ENCODE peak calls at places on chromosomes 12 and 14, in four cellular contexts. V is body of pancreas, C is upper lobe of right lung, E is BE2C. J is an unnamed sample. For H3K4me1 and H3K36me3, the result is how much of the 10 kb centered on the place peaks cover.

GRCh38 chr14:71266994-71267636 is 359.9 kb downstream of the PCNX1 start:
- DNase-seq in C (no peak), E (no peak), V (no peak), J (no peak)

GRCh38 chr12:104309446-104309993 is 6.0 kb downstream of the EID3 start:
- DNase-seq in E (no peak), V (no peak), C (no peak), J (no peak)

GRCh38 chr14:81222694-81223093 is 1.9 kb upstream of the GTF2A1 start:
- DNase-seq in E (no peak), C (no peak), V (peak), J (no peak)

GRCh38 chr12:130214686-130215370 is 52.6 kb downstream of the FZD10 start:
- DNase-seq in E (no peak), C (no peak), V (no peak), J (no peak)

GRCh38 chr12:65462506-65462905 is 184.0 kb downstream of the MSRB3 start:
- DNase-seq in E (no peak), C (no peak), V (no peak), J (no peak)

GRCh38 chr12:12486661-12487240 is 75.9 kb downstream of the DUSP16 start:
- DNase-seq in V (no peak), E (no peak), C (no peak), J (no peak)

GRCh38 chr14:74653386-74654138 is 41.5 kb upstream of the LTBP2 start:
- DNase-seq in E (no peak), V (no peak), C (no peak), J (no peak)

GRCh38 chr14:71883094-71883493 is 49.1 kb upstream of the RGS6 start:
- DNase-seq in V (no peak), E (no peak), C (no peak), J (no peak)

GRCh38 chr14:31256534-31257243 is 49.1 kb upstream of the HECTD1 start:
- DNase-seq in C (no peak), V (no peak), E (no peak), J (no peak)

GRCh38 chr12:75294338-75294737 is 35.8 kb downstream of the CAPS2 start:
- DNase-seq in E (no peak), V (no peak), C (no peak), J (no peak)

GRCh38 chr14:90381999-90382451 is 14.8 kb upstream of the CALM1 start:
- DNase-seq in V (peak), C (peak), E (peak), J (peak)

GRCh38 chr12:109758406-109759075 is 44.9 kb downstream of the FAM222A start:
- DNase-seq in E (peak), V (peak), C (peak), J (no peak)

GRCh38 chr12:47686645-47687240 is 19.1 kb downstream of the RPAP3 start:
- DNase-seq in V (no peak), E (peak), C (no peak), J (no peak)

GRCh38 chr12:11761869-11762567 is 112.5 kb downstream of the ETV6 start:
- DNase-seq in E (no peak), V (no peak), C (no peak), J (no peak)

GRCh38 chr12:116880817-116881324 is 370 bp downstream of the HRK start:
- DNase-seq in C (peak), V (peak), E (peak), J (peak)

GRCh38 chr12:12376636-12377448 is 20.0 kb downstream of the BORCS5 start:
- DNase-seq in E (no peak), C (no peak), V (no peak), J (no peak)

GRCh38 chr14:69547701-69548348 is 26.8 kb downstream of the CCDC177 start:
- DNase-seq in V (no peak), C (no peak), E (peak), J (no peak)

GRCh38 chr14:65065719-65066118 is 36.6 kb downstream of the MAX start:
- DNase-seq in C (no peak), V (no peak), E (no peak), J (no peak)

GRCh38 chr14:61212546-61212945 is 68.6 kb downstream of the TMEM30B start:
- DNase-seq in E (no peak), C (no peak), V (no peak), J (no peak)

GRCh38 chr12:24078318-24078765 is 128.9 kb upstream of the SOX5 start:
- DNase-seq in E (no peak), C (no peak), V (no peak), J (no peak)

GRCh38 chr12:111753144-111753881 is 13.4 kb upstream of the ALDH2 start:
- DNase-seq in E (peak), V (peak), C (peak), J (peak)

GRCh38 chr14:68644101-68644500 is 148.8 kb downstream of the ZFP36L1 start:
- DNase-seq in V (peak), C (peak), E (no peak), J (no peak)

GRCh38 chr12:89469361-89469760 is 55.2 kb downstream of the GALNT4 start:
- DNase-seq in V (no peak), E (no peak), C (no peak), J (no peak)

GRCh38 chr14:76953196-76953945 is 75.1 kb downstream of the IRF2BPL start:
- DNase-seq in V (peak), C (peak), E (peak), J (peak)

GRCh38 chr14:66541627-66542026 is 33.7 kb downstream of the GPHN start:
- DNase-seq in E (no peak), C (no peak), V (no peak), J (no peak)

GRCh38 chr14:100592972-100593371 is 5.8 kb upstream of the BEGAIN start:
- DNase-seq in E (peak), V (no peak), C (peak), J (no peak)

GRCh38 chr12:53220857-53221202 is 11.2 kb downstream of the RARG start:
- DNase-seq in E (peak), C (peak), V (peak), J (peak)

GRCh38 chr12:53223006-53223305 is 9.1 kb downstream of the RARG start:
- DNase-seq in E (no peak), C (no peak), V (no peak), J (no peak)

GRCh38 chr12:53223391-53224267 is 8.4 kb downstream of the RARG start:
- DNase-seq in V (no peak), E (no peak), C (no peak), J (no peak)

GRCh38 chr12:53221203-53222076 is 10.6 kb downstream of the RARG start:
- DNase-seq in C (peak), E (peak), V (peak), J (peak)

GRCh38 chr12:53222170-53223005 is 9.6 kb downstream of the RARG start:
- DNase-seq in C (no peak), E (no peak), V (no peak), J (no peak)
- H3K4me1 ChIP-seq in C (half or more), E (under half), V (under half), J (half or more)

DNA sequence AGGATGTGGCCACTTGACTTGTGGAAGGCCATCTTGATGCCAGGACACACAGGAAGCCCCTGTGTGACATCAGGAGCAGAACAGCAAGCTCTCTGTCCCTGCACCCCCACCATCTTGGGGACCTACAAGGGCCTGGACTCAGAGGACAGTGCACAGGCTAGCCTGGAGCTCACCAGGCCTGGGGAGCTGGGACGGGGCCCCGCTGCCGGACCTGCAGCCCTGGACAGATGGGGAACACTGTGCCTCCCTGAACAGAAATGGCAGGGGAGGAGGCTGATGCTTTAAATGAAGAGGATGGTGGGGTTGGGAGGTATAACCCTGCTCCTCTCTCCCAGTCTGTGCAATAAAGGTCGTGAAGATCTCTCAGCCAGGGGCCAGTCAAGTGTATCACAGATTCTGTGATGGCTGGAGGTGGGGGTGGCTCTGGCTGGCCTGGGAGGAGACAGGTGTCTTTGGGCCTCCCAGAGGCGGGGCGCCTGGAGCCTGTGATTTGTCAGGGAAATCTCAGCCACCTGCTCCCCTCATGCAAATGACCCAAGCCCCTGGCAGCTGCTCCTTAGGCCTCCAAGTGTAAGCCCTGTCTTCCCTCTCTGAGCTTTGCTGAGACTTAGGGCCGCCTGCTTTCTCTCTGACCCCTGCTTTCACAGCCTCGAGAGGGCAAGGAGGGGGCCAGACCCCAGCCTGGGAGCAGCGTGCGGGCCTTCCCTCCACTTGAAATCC is 1.1 kb upstream of the GNB3 start:
- DNase-seq in V (no peak), E (no peak), C (no peak), J (peak)
- H3K36me3 ChIP-seq in V (under half), E (half or more), C (under half), J (under half)

DNA sequence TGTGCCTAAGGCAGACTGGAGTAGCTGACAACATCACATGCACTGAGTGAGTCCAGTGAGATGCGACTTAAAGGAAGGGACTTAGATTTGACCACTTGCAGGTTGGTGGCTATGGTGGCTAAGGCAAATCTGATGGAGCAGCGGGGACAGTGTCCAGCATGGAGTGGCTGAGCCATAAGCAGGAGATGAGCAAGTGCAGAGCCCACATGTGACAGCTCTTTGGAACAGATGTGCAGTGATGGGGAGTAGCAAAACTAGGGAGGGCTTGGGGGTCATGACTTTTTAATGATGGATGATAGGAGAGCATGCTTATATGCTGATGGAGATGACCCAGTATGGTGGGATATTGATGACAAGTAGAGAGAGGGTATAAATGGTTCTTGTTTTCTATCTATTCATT is 80.2 kb downstream of the PELI2 start:
- DNase-seq in V (no peak), C (no peak), E (no peak), J (no peak)
- H3K4me1 ChIP-seq in V (half or more), C (under half), E (under half), J (under half)

DNA sequence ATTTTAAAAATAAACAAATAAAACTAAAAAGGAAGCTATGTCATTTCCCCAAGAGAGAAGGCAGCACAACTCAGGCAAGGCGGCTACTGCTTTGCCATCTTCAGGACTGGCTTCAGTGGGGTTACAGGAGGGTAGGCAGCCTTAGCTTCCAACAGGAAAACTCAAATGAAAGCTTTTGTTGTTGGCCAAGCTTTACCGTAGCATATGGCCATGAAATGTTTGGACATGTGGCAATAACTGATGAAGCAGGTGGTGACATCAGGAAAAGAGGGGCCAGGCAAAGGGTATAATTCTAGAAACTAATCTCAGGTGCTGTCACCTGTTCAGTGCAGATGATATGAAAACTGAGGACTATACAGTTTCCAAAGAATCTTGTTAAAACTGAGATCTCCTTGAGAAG is 22.8 kb upstream of the NPFF start:
- DNase-seq in V (no peak), C (no peak), E (no peak), J (no peak)
- H3K36me3 ChIP-seq in V (under half), C (half or more), E (under half), J (under half)

GRCh38 chr14:96052541-96053105 is 13.5 kb downstream of the C14orf132 start:
- DNase-seq in C (no peak), V (no peak), E (no peak), J (no peak)

GRCh38 chr14:96053236-96053599 is 14.1 kb downstream of the C14orf132 start:
- DNase-seq in V (no peak), E (no peak), C (no peak), J (no peak)

GRCh38 chr14:96051642-96052540 is 12.7 kb downstream of the C14orf132 start:
- DNase-seq in C (no peak), V (no peak), E (no peak), J (no peak)

GRCh38 chr14:96049932-96050331 is 10.8 kb downstream of the C14orf132 start:
- DNase-seq in V (no peak), C (no peak), E (no peak), J (no peak)

GRCh38 chr14:96051231-96051630 is 12.1 kb downstream of the C14orf132 start:
- DNase-seq in V (no peak), C (no peak), E (no peak), J (no peak)
- H3K4me1 ChIP-seq in V (under half), C (under half), E (under half), J (under half)

GRCh38 chr12:85504624-85505023 is 224.6 kb downstream of the ALX1 start:
- DNase-seq in C (no peak), E (no peak), V (no peak), J (no peak)
- H3K36me3 ChIP-seq in C (under half), E (under half), V (under half), J (under half)

GRCh38 chr12:52182456-52182855 is 9.4 kb downstream of the KRT80 start:
- DNase-seq in C (no peak), E (no peak), V (no peak), J (no peak)
- H3K4me1 ChIP-seq in C (under half), E (half or more), V (under half), J (under half)

GRCh38 chr12:1993341-1993740 is 10.9 kb downstream of the DCP1B start:
- DNase-seq in E (no peak), C (no peak), V (no peak), J (no peak)
- H3K36me3 ChIP-seq in E (under half), C (half or more), V (under half), J (under half)

J was measured in mucosa of descending colon.